ENCODE peak calls at places on chromosomes 2 and 18, in seven cellular contexts. One of them, this sample, is unnamed.

GRCh38 chr2:106664669-106665068 is 177.5 kb downstream of the CD8B2 start:
- DNase-seq in GM19239: no peak
- DNase-seq in NAMALWA: peak
- DNase-seq in foreskin keratinocyte: no peak
- DNase-seq in RPMI8226: peak
- DNase-seq in NCI-H2029: no peak
- DNase-seq in left colon: no peak
- DNase-seq in this sample: no peak

GRCh38 chr18:22229456-22230124 is 60.2 kb downstream of the GATA6 start:
- DNase-seq in GM19239: no peak
- DNase-seq in NAMALWA: no peak
- DNase-seq in foreskin keratinocyte: no peak
- DNase-seq in RPMI8226: no peak
- DNase-seq in NCI-H2029: no peak
- DNase-seq in left colon: no peak
- DNase-seq in this sample: no peak

GRCh38 chr2:231037731-231038482 is 584 bp downstream of the C2orf72 start:
- DNase-seq in GM19239: no peak
- DNase-seq in NAMALWA: no peak
- DNase-seq in foreskin keratinocyte: no peak
- DNase-seq in RPMI8226: peak
- DNase-seq in NCI-H2029: no peak
- DNase-seq in left colon: no peak
- DNase-seq in this sample: peak

GRCh38 chr18:55893948-55894347 is 306.0 kb upstream of the TCF4 start:
- DNase-seq in GM19239: no peak
- DNase-seq in NAMALWA: no peak
- DNase-seq in foreskin keratinocyte: no peak
- DNase-seq in RPMI8226: no peak
- DNase-seq in NCI-H2029: no peak
- DNase-seq in left colon: no peak
- DNase-seq in this sample: no peak

GRCh38 chr2:88329815-88330603 is 122.5 kb downstream of the FOXI3 start:
- DNase-seq in GM19239: no peak
- DNase-seq in NAMALWA: no peak
- DNase-seq in foreskin keratinocyte: peak
- DNase-seq in RPMI8226: no peak
- DNase-seq in NCI-H2029: peak
- DNase-seq in left colon: no peak
- DNase-seq in this sample: peak

GRCh38 chr2:23135481-23136100 is 249.4 kb upstream of the KLHL29 start:
- DNase-seq in GM19239: no peak
- DNase-seq in NAMALWA: no peak
- DNase-seq in foreskin keratinocyte: peak
- DNase-seq in RPMI8226: no peak
- DNase-seq in NCI-H2029: no peak
- DNase-seq in left colon: no peak
- DNase-seq in this sample: no peak

GRCh38 chr18:49588971-49589370 is 27.1 kb downstream of the LIPG start:
- DNase-seq in GM19239: no peak
- DNase-seq in NAMALWA: no peak
- DNase-seq in foreskin keratinocyte: no peak
- DNase-seq in RPMI8226: no peak
- DNase-seq in NCI-H2029: no peak
- DNase-seq in left colon: no peak
- DNase-seq in this sample: no peak

GRCh38 chr18:21000667-21001066 is 110.9 kb downstream of the ROCK1 start:
- DNase-seq in GM19239: no peak
- DNase-seq in NAMALWA: no peak
- DNase-seq in foreskin keratinocyte: peak
- DNase-seq in RPMI8226: no peak
- DNase-seq in NCI-H2029: no peak
- DNase-seq in left colon: no peak
- DNase-seq in this sample: no peak

GRCh38 chr2:109423556-109424359 is 190.0 kb downstream of the SEPTIN10 start:
- DNase-seq in GM19239: no peak
- DNase-seq in NAMALWA: no peak
- DNase-seq in foreskin keratinocyte: no peak
- DNase-seq in RPMI8226: no peak
- DNase-seq in NCI-H2029: no peak
- DNase-seq in left colon: no peak
- DNase-seq in this sample: no peak

GRCh38 chr2:121104721-121105141 is 180.3 kb downstream of the TFCP2L1 start:
- DNase-seq in GM19239: no peak
- DNase-seq in NAMALWA: no peak
- DNase-seq in foreskin keratinocyte: no peak
- DNase-seq in RPMI8226: no peak
- DNase-seq in NCI-H2029: no peak
- DNase-seq in left colon: no peak
- DNase-seq in this sample: no peak

GRCh38 chr2:85319811-85320210 is 8.0 kb downstream of the TGOLN2 start:
- DNase-seq in GM19239: no peak
- DNase-seq in NAMALWA: no peak
- DNase-seq in foreskin keratinocyte: no peak
- DNase-seq in RPMI8226: no peak
- DNase-seq in NCI-H2029: no peak
- DNase-seq in left colon: no peak
- DNase-seq in this sample: no peak

GRCh38 chr2:219461061-219461514 is 26.4 kb downstream of the SPEG start:
- DNase-seq in GM19239: no peak
- DNase-seq in NAMALWA: no peak
- DNase-seq in foreskin keratinocyte: no peak
- DNase-seq in RPMI8226: peak
- DNase-seq in NCI-H2029: no peak
- DNase-seq in left colon: peak
- DNase-seq in this sample: no peak

GRCh38 chr2:238439093-238439849 is 12.5 kb downstream of the ASB1 start:
- DNase-seq in GM19239: no peak
- DNase-seq in NAMALWA: no peak
- DNase-seq in foreskin keratinocyte: peak
- DNase-seq in RPMI8226: no peak
- DNase-seq in NCI-H2029: no peak
- DNase-seq in left colon: no peak
- DNase-seq in this sample: no peak

GRCh38 chr18:32040936-32041335 is 22.3 kb downstream of the RNF125 start:
- DNase-seq in GM19239: no peak
- DNase-seq in NAMALWA: no peak
- DNase-seq in foreskin keratinocyte: no peak
- DNase-seq in RPMI8226: no peak
- DNase-seq in NCI-H2029: no peak
- DNase-seq in left colon: no peak
- DNase-seq in this sample: peak

GRCh38 chr18:76496200-76496890 is 1.3 kb upstream of the ZNF516 start:
- DNase-seq in GM19239: no peak
- DNase-seq in NAMALWA: peak
- DNase-seq in foreskin keratinocyte: no peak
- DNase-seq in RPMI8226: peak
- DNase-seq in NCI-H2029: peak
- DNase-seq in left colon: peak
- DNase-seq in this sample: no peak

GRCh38 chr2:45984366-45984765 is 312.8 kb upstream of the EPAS1 start:
- DNase-seq in GM19239: no peak
- DNase-seq in NAMALWA: no peak
- DNase-seq in foreskin keratinocyte: no peak
- DNase-seq in RPMI8226: no peak
- DNase-seq in NCI-H2029: no peak
- DNase-seq in left colon: no peak
- DNase-seq in this sample: no peak

GRCh38 chr2:74002515-74003391 is 18.0 kb downstream of the TET3 start:
- DNase-seq in GM19239: peak
- DNase-seq in NAMALWA: peak
- DNase-seq in foreskin keratinocyte: no peak
- DNase-seq in RPMI8226: peak
- DNase-seq in NCI-H2029: peak
- DNase-seq in left colon: peak
- DNase-seq in this sample: peak

GRCh38 chr2:237451582-237452469 is 35.2 kb upstream of the MLPH start:
- DNase-seq in GM19239: no peak
- DNase-seq in NAMALWA: no peak
- DNase-seq in foreskin keratinocyte: no peak
- DNase-seq in RPMI8226: no peak
- DNase-seq in NCI-H2029: no peak
- DNase-seq in left colon: no peak
- DNase-seq in this sample: no peak

GRCh38 chr2:156356006-156356764 is 23.7 kb upstream of the NR4A2 start:
- DNase-seq in GM19239: no peak
- DNase-seq in NAMALWA: no peak
- DNase-seq in foreskin keratinocyte: peak
- DNase-seq in RPMI8226: no peak
- DNase-seq in NCI-H2029: no peak
- DNase-seq in left colon: no peak
- DNase-seq in this sample: no peak

GRCh38 chr2:72146357-72147302 is 1.0 kb downstream of the CYP26B1 start:
- DNase-seq in GM19239: no peak
- DNase-seq in NAMALWA: no peak
- DNase-seq in foreskin keratinocyte: no peak
- DNase-seq in RPMI8226: no peak
- DNase-seq in NCI-H2029: no peak
- DNase-seq in left colon: peak
- DNase-seq in this sample: peak

GRCh38 chr2:74671479-74671878 is 17.4 kb downstream of the SEMA4F start:
- DNase-seq in GM19239: no peak
- DNase-seq in NAMALWA: no peak
- DNase-seq in foreskin keratinocyte: no peak
- DNase-seq in RPMI8226: no peak
- DNase-seq in NCI-H2029: no peak
- DNase-seq in left colon: no peak
- DNase-seq in this sample: no peak

GRCh38 chr2:26346454-26347053 is at the start of gene ADGRF3:
- DNase-seq in GM19239: peak
- DNase-seq in NAMALWA: peak
- DNase-seq in foreskin keratinocyte: no peak
- DNase-seq in RPMI8226: peak
- DNase-seq in NCI-H2029: peak
- DNase-seq in left colon: peak
- DNase-seq in this sample: peak

GRCh38 chr2:200864206-200864976 is at the start of gene CLK1:
- DNase-seq in GM19239: peak
- DNase-seq in NAMALWA: peak
- DNase-seq in foreskin keratinocyte: peak
- DNase-seq in RPMI8226: peak
- DNase-seq in NCI-H2029: peak
- DNase-seq in left colon: peak
- DNase-seq in this sample: peak

GRCh38 chr2:216700088-216700567 is 4.8 kb upstream of the IGFBP5 start:
- DNase-seq in GM19239: no peak
- DNase-seq in NAMALWA: no peak
- DNase-seq in foreskin keratinocyte: no peak
- DNase-seq in RPMI8226: no peak
- DNase-seq in NCI-H2029: no peak
- DNase-seq in left colon: no peak
- DNase-seq in this sample: no peak

GRCh38 chr18:3703732-3704176 is 253.8 kb downstream of the TGIF1 start:
- DNase-seq in GM19239: peak
- DNase-seq in NAMALWA: peak
- DNase-seq in foreskin keratinocyte: no peak
- DNase-seq in RPMI8226: peak
- DNase-seq in NCI-H2029: no peak
- DNase-seq in left colon: peak
- DNase-seq in this sample: peak

GRCh38 chr2:70790079-70790963 is at the start of gene FIGLA:
- DNase-seq in GM19239: no peak
- DNase-seq in NAMALWA: no peak
- DNase-seq in foreskin keratinocyte: no peak
- DNase-seq in RPMI8226: peak
- DNase-seq in NCI-H2029: no peak
- DNase-seq in left colon: no peak
- DNase-seq in this sample: no peak

GRCh38 chr2:235543126-235543750 is 49.4 kb downstream of the AGAP1 start:
- DNase-seq in GM19239: no peak
- DNase-seq in NAMALWA: no peak
- DNase-seq in foreskin keratinocyte: no peak
- DNase-seq in RPMI8226: no peak
- DNase-seq in NCI-H2029: no peak
- DNase-seq in left colon: peak
- DNase-seq in this sample: no peak

GRCh38 chr18:37385846-37386435 is 179.7 kb downstream of the CELF4 start:
- DNase-seq in GM19239: peak
- DNase-seq in NAMALWA: peak
- DNase-seq in foreskin keratinocyte: no peak
- DNase-seq in RPMI8226: peak
- DNase-seq in NCI-H2029: no peak
- DNase-seq in left colon: no peak
- DNase-seq in this sample: peak

GRCh38 chr2:120452945-120453634 is 107.2 kb downstream of the INHBB start:
- DNase-seq in GM19239: no peak
- DNase-seq in NAMALWA: no peak
- DNase-seq in foreskin keratinocyte: no peak
- DNase-seq in RPMI8226: no peak
- DNase-seq in NCI-H2029: no peak
- DNase-seq in left colon: no peak
- DNase-seq in this sample: no peak

GRCh38 chr2:15841776-15842554 is 98.4 kb upstream of the MYCN start:
- DNase-seq in GM19239: no peak
- DNase-seq in NAMALWA: no peak
- DNase-seq in foreskin keratinocyte: no peak
- DNase-seq in RPMI8226: no peak
- DNase-seq in NCI-H2029: no peak
- DNase-seq in left colon: no peak
- DNase-seq in this sample: no peak

GRCh38 chr2:96119981-96120720 is 3.8 kb upstream of the ADRA2B start:
- DNase-seq in GM19239: no peak
- DNase-seq in NAMALWA: no peak
- DNase-seq in foreskin keratinocyte: no peak
- DNase-seq in RPMI8226: no peak
- DNase-seq in NCI-H2029: no peak
- DNase-seq in left colon: no peak
- DNase-seq in this sample: no peak

GRCh38 chr2:241035818-241036396 is 37.5 kb downstream of the SNED1 start:
- DNase-seq in GM19239: no peak
- DNase-seq in NAMALWA: peak
- DNase-seq in foreskin keratinocyte: no peak
- DNase-seq in RPMI8226: no peak
- DNase-seq in NCI-H2029: no peak
- DNase-seq in left colon: no peak
- DNase-seq in this sample: peak